ENCODE peak calls at places on chromosomes 6 and 20, in nine cellular contexts. Y is activated naive CD4-positive, alpha-beta T cell; R is activated T-helper 1 cell treated with anti-CD3 and anti-CD28 coated beads, Interleukin-12 subunit alpha, Interleukin-12 subunit beta, Interleukin-2, Interleukin-4 antibody, amounts not matched to agents 30 ng/mL and 10 ng/mL and 1 ng/mL, durations not matched to agents 14 hours and 24 hours and 36 hours; Z is NCI-H1694; E is neural crest cell; P is SK-N-SH; N is astrocyte of the cerebellum; D is stimulated activated CD4-positive, alpha-beta T cell treated with anti-CD3 and anti-CD28 coated beads, Interleukin-1b, Interleukin-23, amount 100 ng/mL, for 24 hours; H is AG08396. X is an unnamed sample.

GRCh38 chr6:43221046-43221773 is 8.1 kb downstream of the DNPH1 start:
- DNase-seq in D (no peak), R (no peak), Z (no peak), N (no peak), P (no peak), E (no peak), H (no peak), Y (no peak), X (no peak)

GRCh38 chr20:42155586-42155985 is 537.4 kb upstream of the CHD6 start:
- DNase-seq in Y (no peak), N (no peak), P (no peak), R (no peak), Z (no peak), E (no peak), D (no peak), H (no peak), X (no peak)

GRCh38 chr6:7827142-7827541 is 83.4 kb downstream of the TXNDC5 start:
- DNase-seq in H (no peak), P (no peak), Y (no peak), E (no peak), N (no peak), D (no peak), Z (no peak), R (no peak), X (no peak)

GRCh38 chr20:20547221-20547875 is 165.1 kb downstream of the RALGAPA2 start:
- DNase-seq in R (no peak), H (no peak), Z (no peak), D (no peak), Y (no peak), E (no peak), N (no peak), P (no peak), X (no peak)

GRCh38 chr6:142773324-142773723 is 171.7 kb downstream of the HIVEP2 start:
- DNase-seq in D (no peak), H (no peak), E (no peak), Y (no peak), R (no peak), N (no peak), Z (no peak), P (no peak), X (no peak)

GRCh38 chr6:73774311-73774766 is 78.3 kb downstream of the CD109 start:
- DNase-seq in P (no peak), E (no peak), Z (no peak), Y (no peak), N (peak; percentile 81), D (no peak), R (no peak), H (peak; percentile 11), X (no peak)

GRCh38 chr6:96659084-96659845 is 96.3 kb downstream of the FHL5 start:
- DNase-seq in R (no peak), Y (no peak), N (no peak), E (no peak), H (no peak), P (no peak), D (no peak), Z (peak; percentile 0), X (no peak)

GRCh38 chr6:158213925-158214674 is 46.0 kb downstream of the GTF2H5 start:
- DNase-seq in N (peak; percentile 72), Y (peak; percentile 6), Z (peak; percentile 51), E (peak; percentile 46), R (peak; percentile 51), H (peak; percentile 69), D (no peak), P (peak; percentile 80), X (peak; percentile 68)

GRCh38 chr20:51597389-51598231 is 55.1 kb upstream of the NFATC2 start:
- DNase-seq in D (no peak), Z (no peak), H (no peak), P (no peak), Y (no peak), N (no peak), R (no peak), E (no peak), X (no peak)

GRCh38 chr6:116154887-116155286 is 29.0 kb upstream of the COL10A1 start:
- DNase-seq in D (no peak), R (no peak), Z (no peak), Y (no peak), E (no peak), P (no peak), N (no peak), H (no peak), X (no peak)

X was measured in mucosa of gallbladder.